ENCODE peak calls at places on chromosomes 4 and X, in six cellular contexts. T is stimulated activated naive CD4-positive, alpha-beta T cell treated with Interleukin-2 at 50 U/mL for 16 hours; I is NCI-H1105 treated with DMSO at 0.1 percent for 48 hours; E is GM04504; K is stimulated activated CD4-positive, alpha-beta T cell treated with anti-CD3 and anti-CD28 coated beads, Interleukin-15, amount 100 ng/mL, for 1 hour; D is stomach. R is an unnamed sample.

GRCh38 chr4:15913631-15913970 is 24.9 kb downstream of the FGFBP1 start:
- DNase-seq in T (no peak), I (no peak), E (peak), K (no peak), D (no peak), R (no peak)

GRCh38 chr4:102169345-102169744 is 175.9 kb downstream of the SLC39A8 start:
- DNase-seq in T (no peak), I (peak), E (no peak), K (no peak), D (no peak), R (no peak)

GRCh38 chr4:25235401-25235800 is 1.6 kb downstream of the PI4K2B start:
- DNase-seq in T (no peak), I (no peak), E (no peak), K (no peak), D (no peak), R (no peak)

GRCh38 chrX:83759872-83760271 is 101.1 kb upstream of the CYLC1 start:
- DNase-seq in T (no peak), I (peak), E (no peak), K (no peak), D (no peak), R (no peak)

GRCh38 chr4:74933562-74934015 is 673 bp downstream of the PARM1 start:
- DNase-seq in T (no peak), I (no peak), E (no peak), K (no peak), D (peak), R (no peak)

GRCh38 chrX:68508799-68509198 is 9.9 kb downstream of the YIPF6 start:
- DNase-seq in T (no peak), I (no peak), E (no peak), K (no peak), D (no peak), R (no peak)

GRCh38 chr4:37891221-37892159 is 606 bp downstream of the TBC1D1 start:
- DNase-seq in T (peak), I (no peak), E (no peak), K (peak), D (peak), R (peak)

GRCh38 chrX:139834879-139835278 is 98.0 kb downstream of the ATP11C start:
- DNase-seq in T (no peak), I (no peak), E (no peak), K (no peak), D (no peak), R (no peak)

GRCh38 chrX:2587146-2587545 is 86.4 kb upstream of the DHRSX start:
- DNase-seq in T (no peak), I (no peak), E (no peak), K (no peak), D (no peak), R (no peak)

GRCh38 chr4:105967058-105967658 is 71.9 kb downstream of the NPNT start:
- DNase-seq in T (no peak), I (no peak), E (no peak), K (no peak), D (no peak), R (peak)

GRCh38 chrX:10548681-10549080 is 71.7 kb downstream of the MID1 start:
- DNase-seq in T (no peak), I (no peak), E (no peak), K (no peak), D (no peak), R (no peak)

GRCh38 chrX:148661035-148661434 is 160.6 kb downstream of the AFF2 start:
- DNase-seq in T (no peak), I (no peak), E (peak), K (no peak), D (no peak), R (no peak)

GRCh38 chrX:55167124-55167523 is 53.0 kb upstream of the PAGE5 start:
- DNase-seq in T (no peak), I (no peak), E (no peak), K (no peak), D (no peak), R (peak)

GRCh38 chr4:182212211-182212761 is 30.9 kb upstream of the TENM3 start:
- DNase-seq in T (no peak), I (peak), E (peak), K (no peak), D (no peak), R (no peak)

GRCh38 chr4:5478116-5478515 is 230.2 kb downstream of the EVC2 start:
- DNase-seq in T (no peak), I (no peak), E (no peak), K (no peak), D (no peak), R (no peak)

GRCh38 chrX:69130448-69130847 is 34.8 kb downstream of the PJA1 start:
- DNase-seq in T (no peak), I (peak), E (no peak), K (no peak), D (no peak), R (no peak)

GRCh38 chr4:105088110-105088879 is 58.4 kb upstream of the TET2 start:
- DNase-seq in T (no peak), I (no peak), E (peak), K (no peak), D (no peak), R (no peak)

GRCh38 chrX:81957900-81958545 is 756.1 kb downstream of the SH3BGRL start:
- DNase-seq in T (no peak), I (peak), E (no peak), K (no peak), D (no peak), R (no peak)

GRCh38 chr4:123952530-123953274 is 556.1 kb downstream of the SPRY1 start:
- DNase-seq in T (no peak), I (no peak), E (no peak), K (no peak), D (no peak), R (no peak)

GRCh38 chr4:38313999-38314561 is 349.9 kb upstream of the KLF3 start:
- DNase-seq in T (no peak), I (no peak), E (no peak), K (no peak), D (no peak), R (no peak)

GRCh38 chr4:168999836-169000235 is 10.2 kb downstream of the CBR4 start:
- DNase-seq in T (no peak), I (no peak), E (no peak), K (no peak), D (no peak), R (no peak)

GRCh38 chr4:176273741-176274140 is 4.7 kb upstream of the ASB5 start:
- DNase-seq in T (no peak), I (no peak), E (no peak), K (no peak), D (no peak), R (no peak)

GRCh38 chr4:14018191-14018853 is 390.8 kb upstream of the BOD1L1 start:
- DNase-seq in T (no peak), I (no peak), E (no peak), K (no peak), D (no peak), R (no peak)